ENCODE peak calls at places on chromosomes 3 and 15, in four cellular contexts. O is A549, Z is K562, D is HepG2. Y is an unnamed sample.

GRCh38 chr15:25169318-25169717 is 214.5 kb downstream of the SNRPN start:
- DNase-seq in Z (no peak), D (no peak), O (no peak), Y (no peak)

GRCh38 chr3:33023176-33024136 is 72.0 kb downstream of the CCR4 start:
- DNase-seq in D (no peak), O (no peak), Z (no peak), Y (no peak)

GRCh38 chr15:38252481-38253311 is at the start of gene SPRED1:
- DNase-seq in D (peak; percentile 14), Z (peak; percentile 57), O (no peak), Y (no peak)

GRCh38 chr3:169362872-169363271 is 300.6 kb downstream of the MECOM start:
- DNase-seq in Z (no peak), O (no peak), D (no peak), Y (no peak)

GRCh38 chr15:71469393-71469792 is 341.0 kb upstream of the NR2E3 start:
- DNase-seq in D (no peak), O (no peak), Z (peak; percentile 12), Y (no peak)

GRCh38 chr3:36484386-36484785 is 104.1 kb downstream of the STAC start:
- DNase-seq in Z (no peak), D (no peak), O (no peak), Y (no peak)

GRCh38 chr3:179544981-179545645 is 17.6 kb upstream of the ACTL6A start:
- DNase-seq in O (no peak), Z (no peak), D (no peak), Y (no peak)

GRCh38 chr3:178583963-178584575 is 47.8 kb downstream of the KCNMB2 start:
- DNase-seq in O (no peak), D (no peak), Z (no peak), Y (no peak)

GRCh38 chr3:112377418-112378071 is 44.6 kb downstream of the CD200 start:
- DNase-seq in Z (no peak), D (no peak), O (no peak), Y (no peak)

GRCh38 chr3:186472466-186473008 is 71.6 kb downstream of the CRYGS start:
- DNase-seq in Z (no peak), O (no peak), D (no peak), Y (no peak)

GRCh38 chr15:80929225-80929624 is 60.4 kb downstream of the MESD start:
- DNase-seq in D (no peak), Z (no peak), O (no peak), Y (no peak)

GRCh38 chr15:43941071-43941470 is 114.3 kb downstream of the WDR76 start:
- DNase-seq in O (no peak), Z (no peak), D (no peak), Y (no peak)

GRCh38 chr3:57952208-57952631 is 56.0 kb upstream of the FLNB start:
- DNase-seq in O (peak; percentile 87), Z (peak; percentile 48), D (peak; percentile 49), Y (no peak)

GRCh38 chr3:82384176-82384575 is 622.7 kb upstream of the GBE1 start:
- DNase-seq in O (no peak), D (no peak), Z (no peak), Y (no peak)

GRCh38 chr3:11651900-11652299 is 8.2 kb upstream of the VGLL4 start:
- DNase-seq in O (no peak), D (peak; percentile 29), Z (peak; percentile 54), Y (no peak)

GRCh38 chr3:176041812-176042211 is 1155.5 kb downstream of the TBL1XR1 start:
- DNase-seq in D (no peak), Z (no peak), O (no peak), Y (no peak)

GRCh38 chr3:150319900-150320299 is 88.2 kb upstream of the TSC22D2 start:
- DNase-seq in Z (no peak), O (peak; percentile 95), D (peak; percentile 39), Y (no peak)

GRCh38 chr15:95291878-95292472 is 1038.5 kb upstream of the NR2F2 start:
- DNase-seq in D (peak; percentile 28), Z (peak; percentile 64), O (peak; percentile 63), Y (no peak)

GRCh38 chr3:128481438-128481942 is 11.5 kb downstream of the GATA2 start:
- DNase-seq in O (no peak), Z (no peak), D (no peak), Y (no peak)

GRCh38 chr3:188133219-188133618 is 20.7 kb upstream of the LPP start:
- DNase-seq in D (no peak), Z (no peak), O (no peak), Y (no peak)

GRCh38 chr3:133837487-133838295 is 32.1 kb downstream of the SRPRB start:
- DNase-seq in Z (no peak), O (no peak), D (no peak), Y (no peak)

GRCh38 chr15:98801234-98801561 is 152.9 kb downstream of the IGF1R start:
- DNase-seq in D (no peak), Z (no peak), O (no peak), Y (no peak)

GRCh38 chr3:89042251-89042650 is 65.2 kb upstream of the EPHA3 start:
- DNase-seq in O (no peak), Z (no peak), D (no peak), Y (no peak)

GRCh38 chr15:56272474-56272873 is 28.8 kb upstream of the RFX7 start:
- DNase-seq in D (no peak), O (no peak), Z (no peak), Y (no peak)

GRCh38 chr3:12973827-12974226 is 99.4 kb downstream of the IQSEC1 start:
- DNase-seq in O (no peak), Z (no peak), D (no peak), Y (no peak)

GRCh38 chr15:81271761-81272644 is 51.9 kb downstream of the STARD5 start:
- DNase-seq in D (no peak), Z (no peak), O (no peak), Y (no peak)

GRCh38 chr15:76433798-76434400 is 97.3 kb downstream of the ISL2 start:
- DNase-seq in Z (no peak), O (no peak), D (no peak), Y (no peak)

DNA sequence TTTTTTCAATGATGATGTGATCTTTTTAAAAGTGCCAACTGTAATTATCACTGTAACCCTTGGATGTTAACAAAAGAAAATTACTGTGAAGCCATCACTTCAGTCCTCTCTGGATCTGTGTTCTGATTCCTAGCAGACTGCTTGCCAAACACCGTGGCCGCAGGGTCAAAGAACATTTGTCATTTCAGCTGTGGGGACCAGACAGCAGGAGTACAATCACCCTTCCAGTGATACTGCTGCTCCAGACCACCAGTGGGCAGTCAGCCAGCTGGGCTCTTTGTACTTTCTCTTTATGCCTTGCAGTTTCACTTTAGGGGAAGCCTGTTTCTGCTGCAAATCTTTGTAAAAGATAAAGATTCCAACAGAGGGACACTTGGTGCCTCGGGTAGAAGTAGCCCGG is 770.0 kb downstream of the GRM7 start:
- DNase-seq in Z (peak; percentile 16), D (no peak), O (no peak), Y (no peak)
- TF ChIP-seq POLR2AphosphoS2 in Z (no peak), D (no peak), O (no peak), Y (no peak)

DNA sequence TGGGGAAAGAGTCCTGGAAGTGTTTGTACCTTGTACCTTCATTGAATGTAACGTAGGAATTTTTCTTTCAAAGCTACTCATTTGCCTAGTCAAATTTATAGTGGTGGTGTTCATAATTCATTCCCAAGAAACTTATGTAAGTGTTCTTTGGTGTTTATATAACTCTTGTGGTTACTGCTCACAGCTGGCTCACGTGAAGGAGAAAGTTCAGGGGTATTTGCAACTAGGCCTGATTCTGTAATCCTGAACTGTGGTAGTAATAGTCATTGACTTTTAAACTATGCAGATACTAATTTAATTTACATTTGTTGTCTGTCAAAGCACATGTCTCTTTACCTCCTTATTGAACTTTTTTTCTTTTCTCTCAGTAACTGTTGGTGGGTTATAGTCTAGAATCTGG is 50.5 kb upstream of the TEX264 start:
- DNase-seq in D (peak; percentile 25), Z (no peak), O (no peak), Y (no peak)
- TF ChIP-seq MAX in D (no peak), Z (no peak), O (no peak), Y (no peak)

GRCh38 chr3:29977360-29977759 is 629.0 kb upstream of the TGFBR2 start:
- DNase-seq in D (no peak), O (no peak), Z (no peak), Y (no peak)

GRCh38 chr3:29978036-29978435 is 628.4 kb upstream of the TGFBR2 start:
- DNase-seq in Z (no peak), O (no peak), D (no peak), Y (no peak)

GRCh38 chr3:29976871-29977270 is 629.5 kb upstream of the TGFBR2 start:
- DNase-seq in D (no peak), O (no peak), Z (no peak), Y (no peak)

GRCh38 chr3:29973763-29974162 is 632.6 kb upstream of the TGFBR2 start:
- DNase-seq in D (no peak), O (no peak), Z (no peak), Y (no peak)

GRCh38 chr3:29972594-29972993 is 633.8 kb upstream of the TGFBR2 start:
- DNase-seq in D (no peak), O (no peak), Z (no peak), Y (no peak)
- TF ChIP-seq SMC3 in D (no peak), O (no peak), Z (no peak), Y (no peak)

DNA sequence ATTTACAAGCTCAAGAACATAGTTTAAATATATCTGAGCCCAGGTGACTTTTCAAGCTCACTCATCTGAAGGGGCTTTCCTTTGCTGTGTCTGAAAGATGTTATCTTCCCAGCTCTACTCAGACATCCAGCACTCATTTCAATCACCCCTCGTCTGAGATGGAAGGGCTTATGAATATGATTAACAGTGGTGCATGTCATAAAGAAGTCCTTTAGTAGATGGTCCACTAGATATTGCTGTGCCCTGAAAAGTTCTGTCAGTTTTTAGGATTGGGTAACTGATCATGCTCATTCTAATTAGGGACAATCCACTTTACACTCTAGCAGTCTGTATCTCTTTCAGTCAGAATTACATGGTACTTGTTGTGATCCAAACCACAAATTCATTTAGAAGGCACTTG is 28.3 kb downstream of the RETNLB start:
- DNase-seq in D (no peak), O (no peak), Z (no peak), Y (no peak)
- TF ChIP-seq POLR2AphosphoS2 in D (no peak), O (no peak), Z (no peak), Y (no peak)

DNA sequence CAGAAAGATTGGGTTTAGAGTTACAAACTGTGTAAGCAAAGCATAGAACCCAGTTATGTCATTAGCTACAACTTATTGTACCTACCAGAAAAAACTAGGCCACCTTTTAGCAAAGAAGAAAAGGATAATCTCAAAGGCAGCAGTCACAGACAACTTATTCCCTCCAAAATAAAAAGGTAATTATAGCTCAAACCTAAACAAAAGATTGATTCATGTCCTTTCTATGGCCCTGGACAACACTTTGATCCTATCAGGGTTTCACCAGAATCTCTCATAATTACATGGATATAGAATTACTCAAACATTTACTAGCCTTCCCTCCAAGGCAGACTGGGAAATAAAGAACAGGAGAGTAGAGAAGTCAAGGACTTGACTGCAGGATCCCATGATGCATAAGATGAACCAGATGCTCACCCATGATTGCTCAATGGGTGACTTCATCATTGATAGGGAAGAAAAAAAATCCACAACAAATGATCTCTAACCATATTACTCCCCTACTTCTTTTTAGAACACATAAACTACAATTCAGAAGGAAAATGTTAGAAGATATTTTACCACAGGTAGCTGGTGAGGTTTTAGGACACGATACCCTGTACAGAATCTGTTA is 17.4 kb downstream of the DET1 start:
- DNase-seq in D (no peak), Z (no peak), O (no peak), Y (no peak)
- TF ChIP-seq MAX in D (no peak), Z (no peak), O (no peak), Y (no peak)

Y was measured in GM12878.